ENCODE peak calls at places on chromosome 3, in four cellular contexts. M is NT2/D1, B is GM12878, G is HepG2. X is an unnamed sample.

GRCh38 chr3:17258823-17259436 is 374.2 kb downstream of the PLCL2 start:
- DNase-seq in B (no peak), M (peak), G (peak), X (peak)

GRCh38 chr3:43379343-43379742 is 93.0 kb downstream of the SNRK start:
- DNase-seq in B (no peak), G (no peak), M (no peak), X (no peak)

GRCh38 chr3:177114253-177114652 is 83.0 kb downstream of the TBL1XR1 start:
- DNase-seq in B (no peak), M (no peak), G (no peak), X (no peak)

GRCh38 chr3:116141724-116142123 is 303.6 kb downstream of the LSAMP start:
- DNase-seq in G (no peak), M (no peak), B (no peak), X (no peak)

GRCh38 chr3:139052802-139053600 is 8.3 kb upstream of the PRR23C start:
- DNase-seq in B (no peak), M (no peak), G (no peak), X (no peak)

GRCh38 chr3:13710251-13710650 is 161.3 kb downstream of the FBLN2 start:
- DNase-seq in G (no peak), B (no peak), M (no peak), X (no peak)

GRCh38 chr3:64796597-64796996 is 108.8 kb upstream of the ADAMTS9 start:
- DNase-seq in G (no peak), B (no peak), M (no peak), X (no peak)

GRCh38 chr3:88221726-88222125 is 72.0 kb downstream of the C3orf38 start:
- DNase-seq in B (no peak), M (no peak), G (no peak), X (no peak)

GRCh38 chr3:47577583-47578118 is 1.0 kb downstream of the CSPG5 start:
- DNase-seq in G (no peak), B (no peak), M (no peak), X (no peak)

GRCh38 chr3:176359211-176359610 is 838.1 kb downstream of the TBL1XR1 start:
- DNase-seq in M (peak), B (no peak), G (no peak), X (no peak)

GRCh38 chr3:135905058-135905724 is 60.3 kb upstream of the PPP2R3A start:
- DNase-seq in M (peak), B (no peak), G (no peak), X (no peak)

GRCh38 chr3:159844801-159845261 is 143.8 kb upstream of the IL12A start:
- DNase-seq in M (no peak), G (no peak), B (no peak), X (no peak)

GRCh38 chr3:11600501-11601282 is 43.0 kb downstream of the VGLL4 start:
- DNase-seq in M (peak), B (no peak), G (peak), X (no peak)

GRCh38 chr3:72287941-72288340 is 503.0 kb upstream of the PROK2 start:
- DNase-seq in G (no peak), B (no peak), M (no peak), X (no peak)

GRCh38 chr3:171874879-171875278 is 31.7 kb downstream of the TMEM212 start:
- DNase-seq in B (no peak), M (no peak), G (no peak), X (no peak)

GRCh38 chr3:123632161-123632655 is 47.4 kb upstream of the HACD2 start:
- DNase-seq in B (no peak), M (no peak), G (no peak), X (no peak)

GRCh38 chr3:127865941-127866340 is 43.6 kb upstream of the MGLL start:
- DNase-seq in M (no peak), B (no peak), G (no peak), X (no peak)

GRCh38 chr3:112013058-112013783 is 14.5 kb downstream of the TAGLN3 start:
- DNase-seq in B (no peak), G (peak), M (peak), X (peak)

GRCh38 chr3:169218314-169218983 is 445.1 kb downstream of the MECOM start:
- DNase-seq in G (peak), B (no peak), M (peak), X (peak)

GRCh38 chr3:56467108-56467507 is 1.2 kb downstream of the ERC2 start:
- DNase-seq in M (peak), B (no peak), G (peak), X (peak)

GRCh38 chr3:172511783-172512357 is 11.4 kb downstream of the TNFSF10 start:
- DNase-seq in G (no peak), M (no peak), B (peak), X (no peak)

GRCh38 chr3:128969993-128970740 is 23.7 kb downstream of the CFAP92 start:
- DNase-seq in G (peak), M (peak), B (no peak), X (peak)

GRCh38 chr3:177835008-177835407 is 637.7 kb upstream of the TBL1XR1 start:
- DNase-seq in G (no peak), B (no peak), M (no peak), X (peak)

GRCh38 chr3:55556622-55557531 is 69.8 kb upstream of the WNT5A start:
- DNase-seq in B (no peak), M (no peak), G (no peak), X (no peak)

GRCh38 chr3:169661567-169662214 is 1.8 kb downstream of the MECOM start:
- DNase-seq in M (no peak), B (no peak), G (no peak), X (peak)

GRCh38 chr3:188956839-188957489 is 214.8 kb upstream of the TPRG1 start:
- DNase-seq in G (peak), B (no peak), M (peak), X (peak)

GRCh38 chr3:42653560-42654330 is at the start of gene ZBTB47:
- DNase-seq in B (no peak), G (no peak), M (no peak), X (peak)

GRCh38 chr3:68878322-68878721 is 54.0 kb downstream of the TAFA4 start:
- DNase-seq in M (no peak), G (peak), B (no peak), X (peak)

GRCh38 chr3:45679805-45680204 is 9.4 kb upstream of the SACM1L start:
- DNase-seq in M (no peak), B (no peak), G (no peak), X (no peak)

DNA sequence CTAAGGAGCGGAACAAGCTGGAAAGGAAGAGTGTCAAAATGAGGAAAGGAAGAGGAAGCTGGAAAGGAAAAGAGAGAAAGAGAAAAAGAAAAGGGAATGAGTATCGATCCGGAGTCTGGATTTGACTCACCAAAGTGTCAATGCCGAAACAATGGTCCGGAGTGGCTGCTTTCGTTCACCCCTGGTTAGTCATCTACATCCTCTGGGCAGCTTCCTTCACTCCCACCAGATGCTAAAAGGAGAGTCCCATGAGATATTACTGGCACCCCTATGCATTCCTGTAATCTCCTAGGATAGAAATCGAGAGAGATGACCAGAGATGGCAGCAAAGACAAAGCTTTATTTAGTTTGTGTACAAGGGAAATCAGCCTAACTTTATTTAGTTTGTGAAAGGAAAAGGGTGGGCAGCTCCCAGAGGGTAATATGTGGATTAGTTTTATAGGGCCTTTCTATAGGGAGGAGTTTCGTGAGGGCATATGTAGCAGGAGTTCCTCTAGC is 622.2 kb downstream of the ZPLD1 start:
- DNase-seq in G (no peak), B (no peak), M (no peak), X (no peak)
- TF ChIP-seq SUZ12 in G (no peak), B (no peak), M (no peak), X (no peak)

DNA sequence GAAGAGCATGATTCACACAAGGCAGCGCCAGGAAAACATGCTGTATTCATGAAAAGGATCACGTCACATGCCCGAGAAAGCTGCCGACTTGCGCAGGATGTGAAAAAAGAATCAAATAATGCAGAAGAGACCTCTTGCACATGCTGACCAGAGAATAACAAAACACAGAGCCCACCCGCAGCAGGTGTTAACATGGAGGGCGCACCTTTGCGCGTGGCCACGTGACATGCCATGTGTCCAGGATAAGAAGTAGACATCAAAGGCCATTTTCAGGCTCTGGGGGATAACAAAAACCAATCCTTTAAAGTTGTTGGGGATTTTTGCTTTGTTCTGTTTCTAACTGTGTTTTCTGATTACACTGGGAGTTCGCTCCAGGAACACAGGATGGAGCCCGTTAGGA is 1332.8 kb downstream of the ZPLD1 start:
- DNase-seq in M (no peak), B (no peak), G (no peak), X (no peak)
- TF ChIP-seq SUZ12 in M (no peak), B (no peak), G (no peak), X (no peak)

GRCh38 chr3:104437891-104438290 is 928.8 kb upstream of the ALCAM start:
- DNase-seq in M (peak), G (no peak), B (no peak), X (no peak)
- TF ChIP-seq SUZ12 in M (no peak), G (no peak), B (no peak), X (no peak)

DNA sequence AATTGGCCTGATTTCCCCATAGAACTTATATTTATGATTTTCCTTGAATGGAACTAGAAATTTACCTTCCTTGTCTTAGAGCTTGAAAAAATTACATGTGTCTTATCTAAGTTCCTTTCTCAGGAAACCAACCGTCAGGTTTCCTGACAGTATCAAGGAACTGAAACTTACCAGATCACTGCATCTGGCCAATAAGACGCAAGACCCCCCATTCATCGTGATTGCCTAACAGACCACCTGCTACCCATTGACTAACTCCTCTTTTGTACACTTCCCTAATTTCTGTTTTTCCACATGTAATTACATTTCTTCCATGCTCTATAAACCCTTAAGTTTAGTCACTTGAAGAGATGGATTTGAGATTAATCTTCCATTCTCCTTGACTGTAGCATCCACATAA is 517.2 kb upstream of the CBLB start:
- DNase-seq in B (no peak), M (no peak), G (no peak), X (no peak)
- TF ChIP-seq SUZ12 in B (no peak), M (no peak), G (no peak), X (no peak)

GRCh38 chr3:187741403-187742350 is 3.6 kb downstream of the BCL6 start:
- DNase-seq in B (no peak), M (no peak), G (peak), X (no peak)
- TF ChIP-seq SUZ12 in B (no peak), M (no peak), G (no peak), X (no peak)

DNA sequence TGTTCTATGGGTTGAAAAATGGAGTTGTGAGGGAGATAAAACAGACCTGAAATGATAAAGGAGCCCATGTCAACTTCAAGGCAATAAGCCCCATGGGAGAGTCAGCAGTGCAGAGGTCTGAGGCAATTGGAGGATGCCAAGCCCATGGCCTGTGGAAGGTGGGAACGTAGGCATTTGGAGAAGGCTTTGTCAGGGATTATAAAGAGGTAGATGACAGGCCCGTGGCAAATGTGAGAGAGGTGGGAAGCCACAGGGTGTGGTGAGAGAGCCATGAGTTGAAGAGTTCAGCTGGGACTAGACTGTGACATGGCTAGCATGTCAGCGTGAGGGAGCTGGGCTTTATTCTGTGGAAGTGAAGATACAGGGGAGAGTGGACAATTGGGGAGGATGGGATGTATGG is 35.4 kb downstream of the MFSD1 start:
- DNase-seq in G (no peak), M (no peak), B (no peak), X (no peak)
- TF ChIP-seq SUZ12 in G (no peak), M (no peak), B (no peak), X (no peak)

GRCh38 chr3:40432793-40433192 is 24.3 kb upstream of the RPL14 start:
- DNase-seq in M (no peak), G (no peak), B (no peak), X (no peak)
- TF ChIP-seq SUZ12 in M (no peak), G (no peak), B (no peak), X (no peak)

GRCh38 chr3:194884649-194885315 is 199.1 kb downstream of the FAM43A start:
- DNase-seq in B (no peak), G (no peak), M (no peak), X (no peak)

GRCh38 chr3:194888916-194889315 is 203.2 kb downstream of the FAM43A start:
- DNase-seq in M (no peak), B (no peak), G (no peak), X (no peak)

GRCh38 chr3:194885766-194886165 is 200.1 kb downstream of the FAM43A start:
- DNase-seq in B (no peak), M (no peak), G (no peak), X (no peak)

GRCh38 chr3:194890086-194890485 is 204.4 kb downstream of the FAM43A start:
- DNase-seq in M (no peak), G (no peak), B (no peak), X (no peak)

DNA sequence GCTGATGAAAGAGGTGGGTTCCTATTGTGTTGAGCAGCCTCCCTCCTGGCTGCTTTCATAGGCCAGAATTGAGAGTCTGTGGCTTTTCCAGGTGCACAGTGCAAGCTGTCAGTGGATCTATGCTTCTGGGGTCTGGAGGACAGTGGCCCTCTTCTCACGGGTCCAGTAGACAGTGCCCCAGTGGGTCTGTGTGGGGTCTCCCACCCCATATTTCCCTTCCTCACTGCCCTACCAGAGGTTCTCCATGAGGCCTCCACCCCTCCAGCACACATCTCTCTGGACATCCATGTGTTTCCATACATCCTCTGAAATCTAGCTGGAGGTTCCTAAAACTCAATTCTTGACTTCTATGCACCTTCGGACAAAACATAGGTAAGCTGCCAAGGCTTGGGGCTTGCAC is 201.2 kb downstream of the FAM43A start:
- DNase-seq in M (no peak), B (no peak), G (no peak), X (no peak)
- TF ChIP-seq SUZ12 in M (no peak), B (no peak), G (no peak), X (no peak)

GRCh38 chr3:143222981-143223380 is 103.4 kb downstream of the CHST2 start:
- DNase-seq in G (no peak), M (no peak), B (no peak), X (no peak)

GRCh38 chr3:143218176-143218575 is 98.6 kb downstream of the CHST2 start:
- DNase-seq in B (no peak), M (no peak), G (no peak), X (no peak)

GRCh38 chr3:143220745-143221144 is 101.2 kb downstream of the CHST2 start:
- DNase-seq in B (no peak), G (no peak), M (no peak), X (no peak)

GRCh38 chr3:143222505-143222904 is 102.9 kb downstream of the CHST2 start:
- DNase-seq in G (no peak), M (no peak), B (no peak), X (no peak)

GRCh38 chr3:143221446-143221845 is 101.9 kb downstream of the CHST2 start:
- DNase-seq in B (no peak), M (no peak), G (no peak), X (no peak)
- TF ChIP-seq SUZ12 in B (no peak), M (no peak), G (no peak), X (no peak)